ENCODE peak calls at places on chromosome 16, in nine cellular contexts. J is cardiac muscle cell; L is IMR-90; C is AG04450; K is naive thymus-derived CD4-positive, alpha-beta T cell; V is ascending aorta; I is fibroblast of lung; U is left ventricle myocardium inferior; A is AG09309. S is an unnamed sample.

GRCh38 chr16:16025214-16025968 is 76.0 kb downstream of the ABCC1 start:
- DNase-seq in J (peak), L (peak), C (peak), K (peak), V (peak), I (peak), U (no peak), A (peak), S (no peak)

GRCh38 chr16:66905633-66906539 is 12.8 kb downstream of the CDH16 start:
- DNase-seq in J (no peak), L (no peak), C (no peak), K (peak), V (no peak), I (no peak), U (peak), A (no peak), S (peak)

GRCh38 chr16:89195521-89196171 is 4.7 kb downstream of the SLC22A31 start:
- DNase-seq in J (no peak), L (no peak), C (no peak), K (no peak), V (peak), I (no peak), U (no peak), A (no peak), S (no peak)

GRCh38 chr16:24514096-24514495 is 25.3 kb upstream of the RBBP6 start:
- DNase-seq in J (no peak), L (no peak), C (no peak), K (no peak), V (no peak), I (no peak), U (no peak), A (no peak), S (no peak)

GRCh38 chr16:2767140-2767731 is 9.8 kb downstream of the ELOB start:
- DNase-seq in J (no peak), L (no peak), C (no peak), K (no peak), V (no peak), I (no peak), U (no peak), A (no peak), S (no peak)

GRCh38 chr16:64122177-64122576 is 999.7 kb downstream of the CDH11 start:
- DNase-seq in J (peak), L (no peak), C (no peak), K (no peak), V (no peak), I (peak), U (no peak), A (peak), S (no peak)

GRCh38 chr16:89586218-89586617 is 10.7 kb downstream of the CPNE7 start:
- DNase-seq in J (no peak), L (no peak), C (no peak), K (no peak), V (no peak), I (no peak), U (no peak), A (no peak), S (no peak)

GRCh38 chr16:79721186-79721745 is 120.7 kb upstream of the MAF start:
- DNase-seq in J (no peak), L (no peak), C (no peak), K (no peak), V (no peak), I (no peak), U (no peak), A (no peak), S (no peak)

GRCh38 chr16:51392651-51393187 is 241.6 kb upstream of the SALL1 start:
- DNase-seq in J (peak), L (peak), C (peak), K (no peak), V (no peak), I (peak), U (no peak), A (peak), S (no peak)

GRCh38 chr16:85569039-85569614 is 44.0 kb upstream of the GSE1 start:
- DNase-seq in J (no peak), L (no peak), C (no peak), K (no peak), V (no peak), I (no peak), U (no peak), A (no peak), S (no peak)

GRCh38 chr16:75380870-75381269 is 52.4 kb downstream of the CFDP1 start:
- DNase-seq in J (no peak), L (peak), C (no peak), K (no peak), V (no peak), I (no peak), U (no peak), A (no peak), S (no peak)

GRCh38 chr16:17301184-17301583 is 169.6 kb downstream of the XYLT1 start:
- DNase-seq in J (no peak), L (no peak), C (no peak), K (no peak), V (no peak), I (no peak), U (no peak), A (no peak), S (no peak)

GRCh38 chr16:25126820-25127232 is 15.3 kb downstream of the LCMT1 start:
- DNase-seq in J (peak), L (peak), C (peak), K (peak), V (no peak), I (peak), U (no peak), A (peak), S (peak)

GRCh38 chr16:648071-648785 is 937 bp upstream of the WDR90 start:
- DNase-seq in J (peak), L (no peak), C (no peak), K (no peak), V (no peak), I (no peak), U (no peak), A (no peak), S (peak)

GRCh38 chr16:83995756-83996155 is 27.7 kb downstream of the NECAB2 start:
- DNase-seq in J (peak), L (peak), C (no peak), K (no peak), V (no peak), I (peak), U (peak), A (no peak), S (no peak)

GRCh38 chr16:84446596-84447392 is 57.7 kb downstream of the MEAK7 start:
- DNase-seq in J (no peak), L (no peak), C (no peak), K (no peak), V (no peak), I (no peak), U (no peak), A (no peak), S (no peak)

GRCh38 chr16:80852261-80852872 is 48.0 kb upstream of the CDYL2 start:
- DNase-seq in J (peak), L (peak), C (no peak), K (no peak), V (no peak), I (peak), U (no peak), A (no peak), S (peak)

GRCh38 chr16:79564594-79565210 is 35.8 kb downstream of the MAF start:
- DNase-seq in J (no peak), L (no peak), C (no peak), K (no peak), V (no peak), I (no peak), U (no peak), A (no peak), S (no peak)

GRCh38 chr16:86664518-86665318 is 86.4 kb downstream of the FOXL1 start:
- DNase-seq in J (peak), L (peak), C (peak), K (no peak), V (peak), I (peak), U (no peak), A (peak), S (peak)

GRCh38 chr16:29154100-29154499 is 169.2 kb downstream of the LAT start:
- DNase-seq in J (no peak), L (no peak), C (no peak), K (no peak), V (no peak), I (no peak), U (no peak), A (no peak), S (no peak)

GRCh38 chr16:28163699-28164584 is 47.8 kb downstream of the XPO6 start:
- DNase-seq in J (peak), L (peak), C (no peak), K (no peak), V (no peak), I (peak), U (no peak), A (peak), S (no peak)

GRCh38 chr16:22300427-22301071 is 3.3 kb downstream of the POLR3E start:
- DNase-seq in J (peak), L (peak), C (peak), K (peak), V (no peak), I (peak), U (peak), A (peak), S (no peak)

GRCh38 chr16:22296225-22297113 is 740 bp upstream of the POLR3E start:
- DNase-seq in J (no peak), L (no peak), C (no peak), K (no peak), V (no peak), I (no peak), U (no peak), A (no peak), S (no peak)

GRCh38 chr16:22297871-22298733 is 893 bp downstream of the POLR3E start:
- DNase-seq in J (peak), L (peak), C (peak), K (peak), V (peak), I (peak), U (peak), A (peak), S (peak)

GRCh38 chr16:22299036-22299435 is 1.8 kb downstream of the POLR3E start:
- DNase-seq in J (no peak), L (no peak), C (no peak), K (no peak), V (no peak), I (no peak), U (no peak), A (no peak), S (no peak)

GRCh38 chr16:22297114-22297870 is at the start of gene POLR3E:
- DNase-seq in J (peak), L (peak), C (peak), K (peak), V (peak), I (peak), U (peak), A (peak), S (peak)
- H3K4me3 ChIP-seq in J (peak), L (peak), C (peak), K (peak), V (peak), I (peak), U (peak), A (peak), S (peak)

GRCh38 chr16:5065368-5065767 is 388 bp downstream of the C16orf89 start:
- DNase-seq in J (peak), L (no peak), C (no peak), K (no peak), V (no peak), I (no peak), U (no peak), A (no peak), S (no peak)
- H3K4me3 ChIP-seq in J (no peak), L (no peak), C (no peak), K (no peak), V (peak), I (no peak), U (no peak), A (no peak), S (no peak)

DNA sequence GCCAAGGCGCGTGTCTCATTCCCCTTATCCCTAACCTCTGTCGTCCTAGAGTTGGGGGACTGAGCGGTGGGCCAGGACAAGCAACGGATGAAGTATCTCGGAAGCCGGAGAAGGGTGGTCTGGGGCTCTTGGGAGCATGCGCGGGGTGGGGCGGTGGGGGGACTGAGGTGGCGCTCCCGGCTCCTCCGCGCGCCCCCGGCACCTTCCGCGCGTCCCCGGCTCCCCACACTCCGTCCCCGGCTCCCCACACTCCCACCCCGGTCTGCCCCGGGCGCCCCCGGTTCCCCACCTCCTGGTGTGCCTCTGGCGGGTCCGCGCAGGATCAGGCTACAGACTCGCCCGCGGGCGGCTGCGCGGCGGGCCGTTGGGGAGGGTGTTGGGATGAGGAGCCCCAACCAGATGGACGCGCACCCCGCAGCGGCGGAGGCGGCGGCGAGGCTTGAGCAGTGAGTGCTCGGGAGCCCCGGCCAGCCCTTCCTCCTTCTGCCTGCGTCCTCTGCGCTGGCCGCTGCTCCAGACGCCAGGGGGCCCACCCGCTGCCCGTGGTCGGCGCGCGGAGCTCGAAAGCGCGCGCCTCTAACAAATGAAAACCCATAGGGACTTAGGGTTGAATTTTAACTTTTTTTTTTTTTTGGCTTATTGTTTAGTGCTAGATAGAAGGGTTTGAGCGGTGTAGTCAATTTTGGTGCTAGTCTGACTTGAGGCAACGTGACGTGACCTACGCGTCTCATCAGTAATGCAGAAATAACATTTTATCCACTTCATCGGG is 5.6 kb upstream of the CRYM start:
- DNase-seq in J (peak), L (peak), C (no peak), K (no peak), V (no peak), I (peak), U (peak), A (no peak), S (no peak)
- H3K4me3 ChIP-seq in J (peak), L (peak), C (peak), K (no peak), V (peak), I (peak), U (peak), A (peak), S (no peak)

DNA sequence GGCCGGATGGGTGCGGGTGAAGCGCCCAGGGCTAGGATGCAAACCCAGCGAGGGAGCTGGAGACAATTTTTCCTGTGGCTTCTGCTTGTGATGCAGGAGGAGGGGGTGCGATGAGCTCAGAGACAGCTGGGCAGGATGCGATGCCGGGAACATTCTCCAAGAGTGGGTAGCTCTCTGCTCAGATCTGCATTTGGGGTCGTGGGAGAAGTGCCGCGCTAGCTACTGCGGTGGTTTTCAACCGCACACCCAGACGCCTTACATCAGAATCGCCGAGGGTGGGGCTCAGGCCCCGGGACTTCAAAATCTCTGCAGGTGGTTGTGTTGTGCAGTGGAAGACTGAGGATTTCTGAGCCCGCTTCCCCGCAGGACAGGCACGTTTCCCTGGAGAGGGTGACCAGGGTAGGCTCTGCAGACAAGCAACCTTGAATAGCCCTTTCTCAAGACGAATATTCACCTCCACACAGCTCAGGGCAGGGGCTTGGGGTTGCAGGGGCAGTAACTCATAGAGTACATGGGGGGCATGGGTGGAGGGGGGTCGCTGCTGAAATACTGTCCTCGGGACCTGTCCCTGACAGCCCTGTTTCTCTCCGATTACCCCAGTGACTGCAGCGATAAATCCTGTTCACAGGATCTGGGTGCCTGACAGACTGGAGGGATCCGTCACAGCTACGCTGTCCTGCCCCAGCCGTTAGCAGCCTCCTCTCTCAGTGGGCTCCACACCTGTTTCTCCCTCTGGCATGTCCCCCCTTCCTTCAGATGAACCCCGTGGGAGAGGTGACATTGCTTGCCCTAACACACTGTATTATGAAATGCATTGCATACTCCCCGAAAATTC is 63.3 kb downstream of the HAPSTR1 start:
- DNase-seq in J (no peak), L (peak), C (no peak), K (no peak), V (no peak), I (no peak), U (no peak), A (no peak), S (peak)
- H3K4me3 ChIP-seq in J (no peak), L (no peak), C (no peak), K (no peak), V (no peak), I (no peak), U (no peak), A (no peak), S (no peak)

GRCh38 chr16:87677830-87678229 is 75.5 kb downstream of the JPH3 start:
- DNase-seq in J (no peak), L (no peak), C (no peak), K (no peak), V (no peak), I (no peak), U (no peak), A (no peak), S (no peak)
- H3K4me3 ChIP-seq in J (no peak), L (no peak), C (no peak), K (no peak), V (no peak), I (no peak), U (no peak), A (no peak), S (no peak)